ENCODE peak calls at places on chromosomes 16 and 17, in five cellular contexts. One of them, this sample, is unnamed.
A peak's percentile ranks its signal among the peaks of the same experiment; 100 is the strongest.

GRCh38 chr16:822909-823297 is 22.4 kb upstream of the GNG13 start:
- DNase-seq in WERI-Rb-1: no peak
- DNase-seq in A549: no peak
- DNase-seq in cardiac fibroblast: no peak
- DNase-seq in HFF-Myc: no peak
- DNase-seq in this sample: no peak

GRCh38 chr17:20053343-20053964 is 44.3 kb downstream of the SPECC1 start:
- DNase-seq in WERI-Rb-1: no peak
- DNase-seq in A549: no peak
- DNase-seq in cardiac fibroblast: no peak
- DNase-seq in HFF-Myc: no peak
- DNase-seq in this sample: no peak

GRCh38 chr17:10802487-10803284 is 1.2 kb downstream of the TMEM238L start:
- DNase-seq in WERI-Rb-1: no peak
- DNase-seq in A549: no peak
- DNase-seq in cardiac fibroblast: no peak
- DNase-seq in HFF-Myc: no peak
- DNase-seq in this sample: no peak

GRCh38 chr16:55494994-55495421 is 13.9 kb upstream of the LPCAT2 start:
- DNase-seq in WERI-Rb-1: peak; percentile 54
- DNase-seq in A549: no peak
- DNase-seq in cardiac fibroblast: peak; percentile 92
- DNase-seq in HFF-Myc: peak; percentile 85
- DNase-seq in this sample: peak; percentile 98

GRCh38 chr16:50067290-50067853 is 1.6 kb downstream of the HEATR3 start:
- DNase-seq in WERI-Rb-1: peak; percentile 48
- DNase-seq in A549: peak; percentile 12
- DNase-seq in cardiac fibroblast: peak; percentile 71
- DNase-seq in HFF-Myc: peak; percentile 48
- DNase-seq in this sample: peak; percentile 69

GRCh38 chr16:31052131-31052530 is 18.8 kb downstream of the STX4 start:
- DNase-seq in WERI-Rb-1: no peak
- DNase-seq in A549: peak; percentile 90
- DNase-seq in cardiac fibroblast: peak; percentile 96
- DNase-seq in HFF-Myc: peak; percentile 90
- DNase-seq in this sample: peak; percentile 91

GRCh38 chr17:26792486-26792885 is 501.4 kb upstream of the WSB1 start:
- DNase-seq in WERI-Rb-1: no peak
- DNase-seq in A549: no peak
- DNase-seq in cardiac fibroblast: peak; percentile 11
- DNase-seq in HFF-Myc: peak; percentile 12
- DNase-seq in this sample: peak; percentile 9

GRCh38 chr16:49492896-49493620 is 119.5 kb downstream of the C16orf78 start:
- DNase-seq in WERI-Rb-1: no peak
- DNase-seq in A549: no peak
- DNase-seq in cardiac fibroblast: no peak
- DNase-seq in HFF-Myc: no peak
- DNase-seq in this sample: no peak

GRCh38 chr16:85517780-85518179 is 95.3 kb upstream of the GSE1 start:
- DNase-seq in WERI-Rb-1: no peak
- DNase-seq in A549: no peak
- DNase-seq in cardiac fibroblast: no peak
- DNase-seq in HFF-Myc: no peak
- DNase-seq in this sample: no peak

GRCh38 chr17:43175213-43176118 is 4.5 kb downstream of the NBR1 start:
- DNase-seq in WERI-Rb-1: no peak
- DNase-seq in A549: no peak
- DNase-seq in cardiac fibroblast: peak; percentile 76
- DNase-seq in HFF-Myc: peak; percentile 52
- DNase-seq in this sample: peak; percentile 93

GRCh38 chr16:56576585-56577299 is 11.9 kb downstream of the MT4 start:
- DNase-seq in WERI-Rb-1: peak; percentile 77
- DNase-seq in A549: peak; percentile 41
- DNase-seq in cardiac fibroblast: peak; percentile 71
- DNase-seq in HFF-Myc: peak; percentile 24
- DNase-seq in this sample: peak; percentile 55

GRCh38 chr16:11665071-11665491 is 3.2 kb upstream of the SNN start:
- DNase-seq in WERI-Rb-1: peak; percentile 52
- DNase-seq in A549: no peak
- DNase-seq in cardiac fibroblast: no peak
- DNase-seq in HFF-Myc: no peak
- DNase-seq in this sample: no peak

GRCh38 chr16:73735018-73735417 is 561.6 kb upstream of the PSMD7 start:
- DNase-seq in WERI-Rb-1: no peak
- DNase-seq in A549: no peak
- DNase-seq in cardiac fibroblast: peak; percentile 69
- DNase-seq in HFF-Myc: peak; percentile 57
- DNase-seq in this sample: peak; percentile 26

GRCh38 chr17:49372428-49372827 is 10.4 kb upstream of the ZNF652 start:
- DNase-seq in WERI-Rb-1: no peak
- DNase-seq in A549: no peak
- DNase-seq in cardiac fibroblast: no peak
- DNase-seq in HFF-Myc: no peak
- DNase-seq in this sample: no peak

GRCh38 chr16:53822936-53823529 is 119.1 kb downstream of the FTO start:
- DNase-seq in WERI-Rb-1: no peak
- DNase-seq in A549: no peak
- DNase-seq in cardiac fibroblast: peak; percentile 76
- DNase-seq in HFF-Myc: no peak
- DNase-seq in this sample: peak; percentile 50

GRCh38 chr16:17037499-17037898 is 433.3 kb downstream of the XYLT1 start:
- DNase-seq in WERI-Rb-1: no peak
- DNase-seq in A549: no peak
- DNase-seq in cardiac fibroblast: no peak
- DNase-seq in HFF-Myc: no peak
- DNase-seq in this sample: no peak

GRCh38 chr16:52957199-52957598 is 95.5 kb downstream of the CHD9NB start:
- DNase-seq in WERI-Rb-1: no peak
- DNase-seq in A549: no peak
- DNase-seq in cardiac fibroblast: no peak
- DNase-seq in HFF-Myc: no peak
- DNase-seq in this sample: no peak

GRCh38 chr17:41335747-41336146 is 14.9 kb downstream of the KRT33A start:
- DNase-seq in WERI-Rb-1: no peak
- DNase-seq in A549: no peak
- DNase-seq in cardiac fibroblast: no peak
- DNase-seq in HFF-Myc: no peak
- DNase-seq in this sample: no peak

GRCh38 chr16:28193530-28194423 is 18.0 kb downstream of the XPO6 start:
- DNase-seq in WERI-Rb-1: no peak
- DNase-seq in A549: no peak
- DNase-seq in cardiac fibroblast: peak; percentile 93
- DNase-seq in HFF-Myc: peak; percentile 58
- DNase-seq in this sample: peak; percentile 98

GRCh38 chr16:56632160-56632847 is at the start of gene MT1M:
- DNase-seq in WERI-Rb-1: no peak
- DNase-seq in A549: no peak
- DNase-seq in cardiac fibroblast: no peak
- DNase-seq in HFF-Myc: no peak
- DNase-seq in this sample: no peak

GRCh38 chr16:30805056-30805369 is 18.0 kb upstream of the ZNF629 start:
- DNase-seq in WERI-Rb-1: no peak
- DNase-seq in A549: no peak
- DNase-seq in cardiac fibroblast: no peak
- DNase-seq in HFF-Myc: no peak
- DNase-seq in this sample: peak; percentile 16

GRCh38 chr16:70715860-70716357 is 30.1 kb upstream of the MTSS2 start:
- DNase-seq in WERI-Rb-1: no peak
- DNase-seq in A549: no peak
- DNase-seq in cardiac fibroblast: peak; percentile 31
- DNase-seq in HFF-Myc: peak; percentile 61
- DNase-seq in this sample: no peak

GRCh38 chr16:10971560-10971961 is 27.2 kb downstream of the CLEC16A start:
- DNase-seq in WERI-Rb-1: no peak
- DNase-seq in A549: peak; percentile 51
- DNase-seq in cardiac fibroblast: peak; percentile 92
- DNase-seq in HFF-Myc: peak; percentile 92
- DNase-seq in this sample: peak; percentile 95

GRCh38 chr16:87114832-87115231 is 202.4 kb downstream of the C16orf95 start:
- DNase-seq in WERI-Rb-1: no peak
- DNase-seq in A549: peak; percentile 20
- DNase-seq in cardiac fibroblast: no peak
- DNase-seq in HFF-Myc: no peak
- DNase-seq in this sample: no peak

GRCh38 chr17:65656390-65657250 is 95.2 kb upstream of the AXIN2 start:
- DNase-seq in WERI-Rb-1: no peak
- DNase-seq in A549: no peak
- DNase-seq in cardiac fibroblast: peak; percentile 31
- DNase-seq in HFF-Myc: no peak
- DNase-seq in this sample: no peak

GRCh38 chr16:25194285-25194878 is 22.4 kb upstream of the AQP8 start:
- DNase-seq in WERI-Rb-1: no peak
- DNase-seq in A549: no peak
- DNase-seq in cardiac fibroblast: no peak
- DNase-seq in HFF-Myc: no peak
- DNase-seq in this sample: no peak

GRCh38 chr16:14501331-14502255 is 128.5 kb downstream of the PARN start:
- DNase-seq in WERI-Rb-1: no peak
- DNase-seq in A549: peak; percentile 78
- DNase-seq in cardiac fibroblast: peak; percentile 95
- DNase-seq in HFF-Myc: peak; percentile 96
- DNase-seq in this sample: peak; percentile 97

GRCh38 chr17:28738680-28739384 is 5.0 kb upstream of the TRAF4 start:
- DNase-seq in WERI-Rb-1: no peak
- DNase-seq in A549: no peak
- DNase-seq in cardiac fibroblast: no peak
- DNase-seq in HFF-Myc: no peak
- DNase-seq in this sample: no peak

GRCh38 chr17:77827461-77827968 is 131.0 kb upstream of the TNRC6C start:
- DNase-seq in WERI-Rb-1: no peak
- DNase-seq in A549: no peak
- DNase-seq in cardiac fibroblast: no peak
- DNase-seq in HFF-Myc: no peak
- DNase-seq in this sample: no peak

DNA sequence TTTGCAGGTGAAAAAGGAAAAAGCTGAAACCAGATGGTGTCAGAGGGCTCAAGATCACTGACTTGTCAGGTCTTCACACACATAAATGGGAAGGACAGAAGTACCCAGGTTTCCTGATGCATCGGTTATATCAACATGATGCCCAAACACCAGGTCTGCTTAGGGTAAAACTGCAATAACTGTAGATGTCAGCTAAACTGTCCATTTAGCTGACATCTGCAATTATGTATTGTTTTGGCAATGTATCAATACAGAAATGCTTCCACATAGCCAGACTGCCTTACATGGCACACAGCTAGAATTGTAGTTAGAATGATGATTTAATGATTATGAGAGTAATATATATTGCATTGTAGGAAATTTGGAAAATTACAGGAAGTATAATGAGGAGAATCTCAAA is 5.0 kb downstream of the ACSM3 start:
- DNase-seq in WERI-Rb-1: no peak
- DNase-seq in A549: no peak
- DNase-seq in cardiac fibroblast: no peak
- DNase-seq in HFF-Myc: no peak
- DNase-seq in this sample: no peak
- H3K4me3 ChIP-seq in WERI-Rb-1: no peak overlapping the region
- H3K4me3 ChIP-seq in A549: no peak overlapping the region
- H3K4me3 ChIP-seq in cardiac fibroblast: no peak overlapping the region
- H3K4me3 ChIP-seq in HFF-Myc: no peak overlapping the region
- H3K4me3 ChIP-seq in this sample: no peak overlapping the region

GRCh38 chr17:80176757-80177156 is 6.9 kb downstream of the CARD14 start:
- DNase-seq in WERI-Rb-1: no peak
- DNase-seq in A549: no peak
- DNase-seq in cardiac fibroblast: no peak
- DNase-seq in HFF-Myc: no peak
- DNase-seq in this sample: no peak

GRCh38 chr17:80177986-80178590 is 8.3 kb downstream of the CARD14 start:
- DNase-seq in WERI-Rb-1: no peak
- DNase-seq in A549: no peak
- DNase-seq in cardiac fibroblast: no peak
- DNase-seq in HFF-Myc: no peak
- DNase-seq in this sample: no peak

GRCh38 chr17:80171681-80172080 is 1.9 kb downstream of the CARD14 start:
- DNase-seq in WERI-Rb-1: no peak
- DNase-seq in A549: no peak
- DNase-seq in cardiac fibroblast: no peak
- DNase-seq in HFF-Myc: no peak
- DNase-seq in this sample: no peak

GRCh38 chr17:80173916-80174315 is 4.1 kb downstream of the CARD14 start:
- DNase-seq in WERI-Rb-1: no peak
- DNase-seq in A549: no peak
- DNase-seq in cardiac fibroblast: no peak
- DNase-seq in HFF-Myc: no peak
- DNase-seq in this sample: no peak

GRCh38 chr17:80175411-80175810 is 5.6 kb downstream of the CARD14 start:
- DNase-seq in WERI-Rb-1: no peak
- DNase-seq in A549: peak; percentile 54
- DNase-seq in cardiac fibroblast: peak; percentile 18
- DNase-seq in HFF-Myc: no peak
- DNase-seq in this sample: peak; percentile 16
- H3K4me3 ChIP-seq in WERI-Rb-1: no peak overlapping the region
- H3K4me3 ChIP-seq in A549: no peak overlapping the region
- H3K4me3 ChIP-seq in cardiac fibroblast: no peak overlapping the region
- H3K4me3 ChIP-seq in HFF-Myc: no peak overlapping the region
- H3K4me3 ChIP-seq in this sample: no peak overlapping the region

DNA sequence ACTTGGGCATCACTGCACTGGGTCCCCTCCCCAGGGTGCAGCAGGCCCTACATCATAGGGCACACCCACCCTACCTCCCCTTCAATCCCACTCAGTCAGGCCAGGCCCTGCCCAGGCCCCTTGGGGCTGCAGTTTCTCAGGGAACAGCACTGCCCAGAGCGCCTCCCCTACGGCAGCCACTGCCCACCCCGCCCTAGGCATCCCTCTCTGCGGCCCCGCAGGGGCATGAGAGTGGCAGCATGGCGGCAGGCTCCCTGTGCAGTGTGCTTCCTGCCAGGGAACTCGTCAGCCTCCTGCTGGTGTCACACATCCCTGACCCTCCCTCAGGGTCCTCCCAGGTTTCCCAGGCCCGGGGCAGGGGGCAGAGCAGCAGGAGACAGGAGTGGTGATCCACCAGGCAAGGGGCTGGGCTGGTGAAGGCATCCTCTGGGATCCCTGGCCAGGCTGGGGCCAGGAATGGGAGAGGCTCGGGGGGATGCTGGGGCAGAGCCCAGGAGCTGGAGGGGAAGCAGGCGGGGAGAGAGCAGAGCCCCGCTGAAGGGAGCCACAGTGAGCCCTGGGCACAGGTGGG is 16.2 kb upstream of the BAHCC1 start:
- DNase-seq in WERI-Rb-1: no peak
- DNase-seq in A549: no peak
- DNase-seq in cardiac fibroblast: no peak
- DNase-seq in HFF-Myc: no peak
- DNase-seq in this sample: no peak
- H3K4me3 ChIP-seq in WERI-Rb-1: no peak overlapping the region
- H3K4me3 ChIP-seq in A549: no peak overlapping the region
- H3K4me3 ChIP-seq in cardiac fibroblast: no peak overlapping the region
- H3K4me3 ChIP-seq in HFF-Myc: no peak overlapping the region
- H3K4me3 ChIP-seq in this sample: no peak overlapping the region

GRCh38 chr17:39626671-39627169 is at the start of gene PPP1R1B:
- DNase-seq in WERI-Rb-1: peak; percentile 56
- DNase-seq in A549: no peak
- DNase-seq in cardiac fibroblast: no peak
- DNase-seq in HFF-Myc: no peak
- DNase-seq in this sample: no peak
- H3K4me3 ChIP-seq in WERI-Rb-1: peak within 1 kb of the TSS; percentile 66
- H3K4me3 ChIP-seq in A549: peak within 1 kb of the TSS; percentile 25
- H3K4me3 ChIP-seq in cardiac fibroblast: peak within 1 kb of the TSS; percentile 10
- H3K4me3 ChIP-seq in HFF-Myc: no peak within 1 kb of the TSS
- H3K4me3 ChIP-seq in this sample: no peak within 1 kb of the TSS